ENCODE peak calls at places on chromosome 18, in ten cellular contexts. One of them, this sample, is unnamed.
A peak's percentile ranks its signal among the peaks of the same experiment; 100 is the strongest.

GRCh38 chr18:48949051-48949605 is 1.6 kb downstream of the SMAD7 start:
- DNase-seq in stimulated activated CD4-positive, alpha-beta T cell treated with anti-CD3 and anti-CD28 coated beads, Interleukin-1b, Interleukin-23, amount 100 ng/mL, for 1 hour: no peak
- DNase-seq in AG08396: no peak
- DNase-seq in NCI-H1105 treated with DMSO at 0.1 percent for 48 hours: peak; percentile 44
- DNase-seq in mesothelial cell of epicardium: no peak
- DNase-seq in uterus: no peak
- DNase-seq in left ventricle myocardium inferior: no peak
- DNase-seq in H4: peak; percentile 42
- DNase-seq in effector memory CD4-positive, alpha-beta T cell: peak; percentile 69
- DNase-seq in stomach: peak; percentile 69
- DNase-seq in this sample: no peak

GRCh38 chr18:47931707-47932103 is 1.2 kb upstream of the SMAD2 start:
- DNase-seq in H4: no peak
- DNase-seq in effector memory CD4-positive, alpha-beta T cell: no peak
- DNase-seq in mesothelial cell of epicardium: no peak
- DNase-seq in AG08396: no peak
- DNase-seq in stomach: peak; percentile 32
- DNase-seq in left ventricle myocardium inferior: no peak
- DNase-seq in stimulated activated CD4-positive, alpha-beta T cell treated with anti-CD3 and anti-CD28 coated beads, Interleukin-1b, Interleukin-23, amount 100 ng/mL, for 1 hour: no peak
- DNase-seq in uterus: no peak
- DNase-seq in NCI-H1105 treated with DMSO at 0.1 percent for 48 hours: peak; percentile 73
- DNase-seq in this sample: peak; percentile 60

GRCh38 chr18:57965246-57965645 is 78.8 kb upstream of the NEDD4L start:
- DNase-seq in NCI-H1105 treated with DMSO at 0.1 percent for 48 hours: no peak
- DNase-seq in effector memory CD4-positive, alpha-beta T cell: no peak
- DNase-seq in stomach: no peak
- DNase-seq in mesothelial cell of epicardium: no peak
- DNase-seq in left ventricle myocardium inferior: no peak
- DNase-seq in stimulated activated CD4-positive, alpha-beta T cell treated with anti-CD3 and anti-CD28 coated beads, Interleukin-1b, Interleukin-23, amount 100 ng/mL, for 1 hour: no peak
- DNase-seq in H4: no peak
- DNase-seq in AG08396: no peak
- DNase-seq in uterus: no peak
- DNase-seq in this sample: no peak

GRCh38 chr18:75350440-75350839 is 77.1 kb downstream of the SMIM21 start:
- DNase-seq in mesothelial cell of epicardium: no peak
- DNase-seq in effector memory CD4-positive, alpha-beta T cell: no peak
- DNase-seq in NCI-H1105 treated with DMSO at 0.1 percent for 48 hours: no peak
- DNase-seq in stomach: no peak
- DNase-seq in AG08396: no peak
- DNase-seq in left ventricle myocardium inferior: no peak
- DNase-seq in H4: peak; percentile 58
- DNase-seq in uterus: no peak
- DNase-seq in stimulated activated CD4-positive, alpha-beta T cell treated with anti-CD3 and anti-CD28 coated beads, Interleukin-1b, Interleukin-23, amount 100 ng/mL, for 1 hour: no peak
- DNase-seq in this sample: no peak

GRCh38 chr18:3410273-3410672 is 39.7 kb upstream of the TGIF1 start:
- DNase-seq in stomach: no peak
- DNase-seq in NCI-H1105 treated with DMSO at 0.1 percent for 48 hours: no peak
- DNase-seq in uterus: no peak
- DNase-seq in mesothelial cell of epicardium: no peak
- DNase-seq in AG08396: no peak
- DNase-seq in stimulated activated CD4-positive, alpha-beta T cell treated with anti-CD3 and anti-CD28 coated beads, Interleukin-1b, Interleukin-23, amount 100 ng/mL, for 1 hour: no peak
- DNase-seq in H4: no peak
- DNase-seq in left ventricle myocardium inferior: no peak
- DNase-seq in effector memory CD4-positive, alpha-beta T cell: no peak
- DNase-seq in this sample: peak; percentile 47

GRCh38 chr18:64103979-64104378 is 44.9 kb downstream of the LINC00305 start:
- DNase-seq in NCI-H1105 treated with DMSO at 0.1 percent for 48 hours: no peak
- DNase-seq in mesothelial cell of epicardium: no peak
- DNase-seq in stomach: no peak
- DNase-seq in uterus: no peak
- DNase-seq in AG08396: no peak
- DNase-seq in stimulated activated CD4-positive, alpha-beta T cell treated with anti-CD3 and anti-CD28 coated beads, Interleukin-1b, Interleukin-23, amount 100 ng/mL, for 1 hour: no peak
- DNase-seq in left ventricle myocardium inferior: no peak
- DNase-seq in effector memory CD4-positive, alpha-beta T cell: no peak
- DNase-seq in H4: peak; percentile 28
- DNase-seq in this sample: no peak

GRCh38 chr18:69674292-69674877 is 273.3 kb downstream of the CD226 start:
- DNase-seq in AG08396: no peak
- DNase-seq in effector memory CD4-positive, alpha-beta T cell: no peak
- DNase-seq in NCI-H1105 treated with DMSO at 0.1 percent for 48 hours: no peak
- DNase-seq in left ventricle myocardium inferior: no peak
- DNase-seq in mesothelial cell of epicardium: no peak
- DNase-seq in stomach: no peak
- DNase-seq in stimulated activated CD4-positive, alpha-beta T cell treated with anti-CD3 and anti-CD28 coated beads, Interleukin-1b, Interleukin-23, amount 100 ng/mL, for 1 hour: no peak
- DNase-seq in uterus: no peak
- DNase-seq in H4: no peak
- DNase-seq in this sample: no peak

GRCh38 chr18:58863539-58864145 is 1.0 kb upstream of the ZNF532 start:
- DNase-seq in effector memory CD4-positive, alpha-beta T cell: no peak
- DNase-seq in AG08396: peak; percentile 77
- DNase-seq in uterus: peak; percentile 50
- DNase-seq in stomach: peak; percentile 55
- DNase-seq in left ventricle myocardium inferior: peak; percentile 60
- DNase-seq in stimulated activated CD4-positive, alpha-beta T cell treated with anti-CD3 and anti-CD28 coated beads, Interleukin-1b, Interleukin-23, amount 100 ng/mL, for 1 hour: no peak
- DNase-seq in H4: no peak
- DNase-seq in NCI-H1105 treated with DMSO at 0.1 percent for 48 hours: peak; percentile 35
- DNase-seq in mesothelial cell of epicardium: no peak
- DNase-seq in this sample: no peak

GRCh38 chr18:36366994-36367839 is 69.7 kb downstream of the FHOD3 start:
- DNase-seq in stomach: no peak
- DNase-seq in effector memory CD4-positive, alpha-beta T cell: no peak
- DNase-seq in mesothelial cell of epicardium: no peak
- DNase-seq in H4: no peak
- DNase-seq in AG08396: no peak
- DNase-seq in uterus: no peak
- DNase-seq in stimulated activated CD4-positive, alpha-beta T cell treated with anti-CD3 and anti-CD28 coated beads, Interleukin-1b, Interleukin-23, amount 100 ng/mL, for 1 hour: no peak
- DNase-seq in NCI-H1105 treated with DMSO at 0.1 percent for 48 hours: no peak
- DNase-seq in left ventricle myocardium inferior: peak; percentile 74
- DNase-seq in this sample: no peak

GRCh38 chr18:11219571-11219970 is 70.2 kb upstream of the PIEZO2 start:
- DNase-seq in H4: no peak
- DNase-seq in mesothelial cell of epicardium: no peak
- DNase-seq in AG08396: no peak
- DNase-seq in stimulated activated CD4-positive, alpha-beta T cell treated with anti-CD3 and anti-CD28 coated beads, Interleukin-1b, Interleukin-23, amount 100 ng/mL, for 1 hour: no peak
- DNase-seq in effector memory CD4-positive, alpha-beta T cell: no peak
- DNase-seq in stomach: no peak
- DNase-seq in uterus: no peak
- DNase-seq in NCI-H1105 treated with DMSO at 0.1 percent for 48 hours: no peak
- DNase-seq in left ventricle myocardium inferior: no peak
- DNase-seq in this sample: no peak

GRCh38 chr18:69518989-69519388 is 118.3 kb downstream of the DOK6 start:
- DNase-seq in uterus: no peak
- DNase-seq in AG08396: peak; percentile 6
- DNase-seq in NCI-H1105 treated with DMSO at 0.1 percent for 48 hours: no peak
- DNase-seq in H4: no peak
- DNase-seq in stomach: no peak
- DNase-seq in effector memory CD4-positive, alpha-beta T cell: no peak
- DNase-seq in left ventricle myocardium inferior: no peak
- DNase-seq in mesothelial cell of epicardium: no peak
- DNase-seq in stimulated activated CD4-positive, alpha-beta T cell treated with anti-CD3 and anti-CD28 coated beads, Interleukin-1b, Interleukin-23, amount 100 ng/mL, for 1 hour: no peak
- DNase-seq in this sample: no peak

GRCh38 chr18:74501386-74501785 is 5.2 kb downstream of the CNDP2 start:
- DNase-seq in H4: no peak
- DNase-seq in left ventricle myocardium inferior: no peak
- DNase-seq in NCI-H1105 treated with DMSO at 0.1 percent for 48 hours: no peak
- DNase-seq in effector memory CD4-positive, alpha-beta T cell: no peak
- DNase-seq in stomach: no peak
- DNase-seq in AG08396: no peak
- DNase-seq in uterus: no peak
- DNase-seq in stimulated activated CD4-positive, alpha-beta T cell treated with anti-CD3 and anti-CD28 coated beads, Interleukin-1b, Interleukin-23, amount 100 ng/mL, for 1 hour: no peak
- DNase-seq in mesothelial cell of epicardium: no peak
- DNase-seq in this sample: no peak

GRCh38 chr18:3648695-3649094 is 198.7 kb downstream of the TGIF1 start:
- DNase-seq in left ventricle myocardium inferior: no peak
- DNase-seq in H4: no peak
- DNase-seq in stimulated activated CD4-positive, alpha-beta T cell treated with anti-CD3 and anti-CD28 coated beads, Interleukin-1b, Interleukin-23, amount 100 ng/mL, for 1 hour: no peak
- DNase-seq in effector memory CD4-positive, alpha-beta T cell: no peak
- DNase-seq in mesothelial cell of epicardium: no peak
- DNase-seq in uterus: no peak
- DNase-seq in stomach: no peak
- DNase-seq in NCI-H1105 treated with DMSO at 0.1 percent for 48 hours: no peak
- DNase-seq in AG08396: no peak
- DNase-seq in this sample: no peak

GRCh38 chr18:702957-703659 is 9.3 kb downstream of the ENOSF1 start:
- DNase-seq in stomach: peak; percentile 11
- DNase-seq in mesothelial cell of epicardium: no peak
- DNase-seq in stimulated activated CD4-positive, alpha-beta T cell treated with anti-CD3 and anti-CD28 coated beads, Interleukin-1b, Interleukin-23, amount 100 ng/mL, for 1 hour: no peak
- DNase-seq in effector memory CD4-positive, alpha-beta T cell: no peak
- DNase-seq in AG08396: peak; percentile 65
- DNase-seq in uterus: peak; percentile 27
- DNase-seq in H4: peak; percentile 79
- DNase-seq in left ventricle myocardium inferior: no peak
- DNase-seq in NCI-H1105 treated with DMSO at 0.1 percent for 48 hours: no peak
- DNase-seq in this sample: no peak

GRCh38 chr18:42341423-42341822 is 386.4 kb downstream of the PIK3C3 start:
- DNase-seq in H4: no peak
- DNase-seq in stimulated activated CD4-positive, alpha-beta T cell treated with anti-CD3 and anti-CD28 coated beads, Interleukin-1b, Interleukin-23, amount 100 ng/mL, for 1 hour: no peak
- DNase-seq in effector memory CD4-positive, alpha-beta T cell: no peak
- DNase-seq in mesothelial cell of epicardium: no peak
- DNase-seq in uterus: no peak
- DNase-seq in NCI-H1105 treated with DMSO at 0.1 percent for 48 hours: no peak
- DNase-seq in AG08396: no peak
- DNase-seq in stomach: no peak
- DNase-seq in left ventricle myocardium inferior: no peak
- DNase-seq in this sample: no peak

GRCh38 chr18:78213365-78213994 is 766.1 kb upstream of the SALL3 start:
- DNase-seq in effector memory CD4-positive, alpha-beta T cell: no peak
- DNase-seq in NCI-H1105 treated with DMSO at 0.1 percent for 48 hours: no peak
- DNase-seq in stimulated activated CD4-positive, alpha-beta T cell treated with anti-CD3 and anti-CD28 coated beads, Interleukin-1b, Interleukin-23, amount 100 ng/mL, for 1 hour: no peak
- DNase-seq in AG08396: no peak
- DNase-seq in stomach: no peak
- DNase-seq in H4: no peak
- DNase-seq in mesothelial cell of epicardium: no peak
- DNase-seq in left ventricle myocardium inferior: peak; percentile 74
- DNase-seq in uterus: no peak
- DNase-seq in this sample: no peak

GRCh38 chr18:78390985-78391384 is 588.6 kb upstream of the SALL3 start:
- DNase-seq in stomach: no peak
- DNase-seq in mesothelial cell of epicardium: no peak
- DNase-seq in stimulated activated CD4-positive, alpha-beta T cell treated with anti-CD3 and anti-CD28 coated beads, Interleukin-1b, Interleukin-23, amount 100 ng/mL, for 1 hour: no peak
- DNase-seq in H4: no peak
- DNase-seq in NCI-H1105 treated with DMSO at 0.1 percent for 48 hours: no peak
- DNase-seq in uterus: no peak
- DNase-seq in left ventricle myocardium inferior: no peak
- DNase-seq in effector memory CD4-positive, alpha-beta T cell: no peak
- DNase-seq in AG08396: no peak
- DNase-seq in this sample: no peak

GRCh38 chr18:9428301-9428706 is 47.0 kb upstream of the RALBP1 start:
- DNase-seq in H4: no peak
- DNase-seq in left ventricle myocardium inferior: no peak
- DNase-seq in AG08396: no peak
- DNase-seq in mesothelial cell of epicardium: no peak
- DNase-seq in stomach: peak; percentile 54
- DNase-seq in NCI-H1105 treated with DMSO at 0.1 percent for 48 hours: no peak
- DNase-seq in uterus: no peak
- DNase-seq in effector memory CD4-positive, alpha-beta T cell: no peak
- DNase-seq in stimulated activated CD4-positive, alpha-beta T cell treated with anti-CD3 and anti-CD28 coated beads, Interleukin-1b, Interleukin-23, amount 100 ng/mL, for 1 hour: no peak
- DNase-seq in this sample: no peak

GRCh38 chr18:56083889-56084288 is 495.9 kb upstream of the TCF4 start:
- DNase-seq in uterus: no peak
- DNase-seq in AG08396: no peak
- DNase-seq in effector memory CD4-positive, alpha-beta T cell: no peak
- DNase-seq in mesothelial cell of epicardium: no peak
- DNase-seq in NCI-H1105 treated with DMSO at 0.1 percent for 48 hours: peak; percentile 54
- DNase-seq in stimulated activated CD4-positive, alpha-beta T cell treated with anti-CD3 and anti-CD28 coated beads, Interleukin-1b, Interleukin-23, amount 100 ng/mL, for 1 hour: no peak
- DNase-seq in stomach: no peak
- DNase-seq in left ventricle myocardium inferior: no peak
- DNase-seq in H4: no peak
- DNase-seq in this sample: peak; percentile 47

GRCh38 chr18:27661320-27662049 is 476.4 kb upstream of the CHST9 start:
- DNase-seq in left ventricle myocardium inferior: no peak
- DNase-seq in mesothelial cell of epicardium: no peak
- DNase-seq in H4: no peak
- DNase-seq in uterus: no peak
- DNase-seq in effector memory CD4-positive, alpha-beta T cell: no peak
- DNase-seq in NCI-H1105 treated with DMSO at 0.1 percent for 48 hours: peak; percentile 1
- DNase-seq in stomach: no peak
- DNase-seq in stimulated activated CD4-positive, alpha-beta T cell treated with anti-CD3 and anti-CD28 coated beads, Interleukin-1b, Interleukin-23, amount 100 ng/mL, for 1 hour: no peak
- DNase-seq in AG08396: no peak
- DNase-seq in this sample: no peak

GRCh38 chr18:6724331-6724730 is 5.2 kb upstream of the ARHGAP28 start:
- DNase-seq in effector memory CD4-positive, alpha-beta T cell: no peak
- DNase-seq in left ventricle myocardium inferior: no peak
- DNase-seq in stomach: no peak
- DNase-seq in NCI-H1105 treated with DMSO at 0.1 percent for 48 hours: no peak
- DNase-seq in AG08396: no peak
- DNase-seq in H4: no peak
- DNase-seq in stimulated activated CD4-positive, alpha-beta T cell treated with anti-CD3 and anti-CD28 coated beads, Interleukin-1b, Interleukin-23, amount 100 ng/mL, for 1 hour: no peak
- DNase-seq in mesothelial cell of epicardium: no peak
- DNase-seq in uterus: no peak
- DNase-seq in this sample: no peak

GRCh38 chr18:33231474-33232317 is 208.8 kb downstream of the CCDC178 start:
- DNase-seq in stimulated activated CD4-positive, alpha-beta T cell treated with anti-CD3 and anti-CD28 coated beads, Interleukin-1b, Interleukin-23, amount 100 ng/mL, for 1 hour: peak; percentile 7
- DNase-seq in NCI-H1105 treated with DMSO at 0.1 percent for 48 hours: peak; percentile 84
- DNase-seq in effector memory CD4-positive, alpha-beta T cell: no peak
- DNase-seq in left ventricle myocardium inferior: peak; percentile 19
- DNase-seq in stomach: peak; percentile 71
- DNase-seq in AG08396: peak; percentile 21
- DNase-seq in uterus: peak; percentile 41
- DNase-seq in H4: peak; percentile 72
- DNase-seq in mesothelial cell of epicardium: peak; percentile 47
- DNase-seq in this sample: peak; percentile 81

GRCh38 chr18:22337311-22337710 is 80.4 kb downstream of the CTAGE1 start:
- DNase-seq in stomach: no peak
- DNase-seq in mesothelial cell of epicardium: no peak
- DNase-seq in H4: no peak
- DNase-seq in AG08396: no peak
- DNase-seq in left ventricle myocardium inferior: no peak
- DNase-seq in effector memory CD4-positive, alpha-beta T cell: no peak
- DNase-seq in NCI-H1105 treated with DMSO at 0.1 percent for 48 hours: no peak
- DNase-seq in uterus: peak; percentile 55
- DNase-seq in stimulated activated CD4-positive, alpha-beta T cell treated with anti-CD3 and anti-CD28 coated beads, Interleukin-1b, Interleukin-23, amount 100 ng/mL, for 1 hour: no peak
- DNase-seq in this sample: no peak

GRCh38 chr18:63476666-63477065 is at the start of gene SERPINB5:
- DNase-seq in mesothelial cell of epicardium: no peak
- DNase-seq in NCI-H1105 treated with DMSO at 0.1 percent for 48 hours: peak; percentile 97
- DNase-seq in left ventricle myocardium inferior: no peak
- DNase-seq in stomach: peak; percentile 49
- DNase-seq in AG08396: no peak
- DNase-seq in effector memory CD4-positive, alpha-beta T cell: no peak
- DNase-seq in stimulated activated CD4-positive, alpha-beta T cell treated with anti-CD3 and anti-CD28 coated beads, Interleukin-1b, Interleukin-23, amount 100 ng/mL, for 1 hour: no peak
- DNase-seq in H4: no peak
- DNase-seq in uterus: no peak
- DNase-seq in this sample: peak; percentile 35

GRCh38 chr18:13036622-13037320 is 45.6 kb downstream of the CEP192 start:
- DNase-seq in stomach: no peak
- DNase-seq in uterus: no peak
- DNase-seq in NCI-H1105 treated with DMSO at 0.1 percent for 48 hours: no peak
- DNase-seq in AG08396: no peak
- DNase-seq in H4: no peak
- DNase-seq in left ventricle myocardium inferior: no peak
- DNase-seq in effector memory CD4-positive, alpha-beta T cell: no peak
- DNase-seq in mesothelial cell of epicardium: no peak
- DNase-seq in stimulated activated CD4-positive, alpha-beta T cell treated with anti-CD3 and anti-CD28 coated beads, Interleukin-1b, Interleukin-23, amount 100 ng/mL, for 1 hour: no peak
- DNase-seq in this sample: no peak

GRCh38 chr18:48355526-48356115 is 53.6 kb downstream of the ZBTB7C start:
- DNase-seq in uterus: no peak
- DNase-seq in AG08396: no peak
- DNase-seq in left ventricle myocardium inferior: no peak
- DNase-seq in NCI-H1105 treated with DMSO at 0.1 percent for 48 hours: no peak
- DNase-seq in stomach: no peak
- DNase-seq in stimulated activated CD4-positive, alpha-beta T cell treated with anti-CD3 and anti-CD28 coated beads, Interleukin-1b, Interleukin-23, amount 100 ng/mL, for 1 hour: no peak
- DNase-seq in H4: no peak
- DNase-seq in mesothelial cell of epicardium: no peak
- DNase-seq in effector memory CD4-positive, alpha-beta T cell: no peak
- DNase-seq in this sample: no peak

GRCh38 chr18:77271720-77272481 is 22.3 kb downstream of the GALR1 start:
- DNase-seq in effector memory CD4-positive, alpha-beta T cell: no peak
- DNase-seq in NCI-H1105 treated with DMSO at 0.1 percent for 48 hours: no peak
- DNase-seq in stomach: no peak
- DNase-seq in AG08396: no peak
- DNase-seq in H4: peak; percentile 60
- DNase-seq in uterus: no peak
- DNase-seq in mesothelial cell of epicardium: no peak
- DNase-seq in stimulated activated CD4-positive, alpha-beta T cell treated with anti-CD3 and anti-CD28 coated beads, Interleukin-1b, Interleukin-23, amount 100 ng/mL, for 1 hour: no peak
- DNase-seq in left ventricle myocardium inferior: no peak
- DNase-seq in this sample: no peak

GRCh38 chr18:10771053-10771709 is 245.4 kb downstream of the NAPG start:
- DNase-seq in NCI-H1105 treated with DMSO at 0.1 percent for 48 hours: no peak
- DNase-seq in left ventricle myocardium inferior: no peak
- DNase-seq in mesothelial cell of epicardium: no peak
- DNase-seq in uterus: no peak
- DNase-seq in AG08396: no peak
- DNase-seq in effector memory CD4-positive, alpha-beta T cell: no peak
- DNase-seq in stomach: no peak
- DNase-seq in H4: no peak
- DNase-seq in stimulated activated CD4-positive, alpha-beta T cell treated with anti-CD3 and anti-CD28 coated beads, Interleukin-1b, Interleukin-23, amount 100 ng/mL, for 1 hour: no peak
- DNase-seq in this sample: no peak